ENCODE peak calls at places on chromosomes 5 and 9, in six cellular contexts. One of them, this sample, is unnamed. For H3K4me1 and H3K36me3, the result is how much of the 10 kb centered on the place peaks cover.

GRCh38 chr5:37841223-37841622 is 1.4 kb upstream of the GDNF start:
- DNase-seq in ascending aorta: no peak
- DNase-seq in upper lobe of left lung: no peak
- DNase-seq in heart left ventricle: no peak
- DNase-seq in tibial artery: no peak
- DNase-seq in CD4-positive, CD25-positive, alpha-beta regulatory T cell: no peak
- DNase-seq in this sample: peak

GRCh38 chr5:127666043-127666716 is 17.3 kb downstream of the CTXN3 start:
- DNase-seq in ascending aorta: no peak
- DNase-seq in upper lobe of left lung: no peak
- DNase-seq in heart left ventricle: no peak
- DNase-seq in tibial artery: no peak
- DNase-seq in CD4-positive, CD25-positive, alpha-beta regulatory T cell: no peak
- DNase-seq in this sample: no peak

GRCh38 chr9:522658-523057 is 308.0 kb downstream of the DOCK8 start:
- DNase-seq in ascending aorta: peak
- DNase-seq in upper lobe of left lung: no peak
- DNase-seq in heart left ventricle: peak
- DNase-seq in tibial artery: no peak
- DNase-seq in CD4-positive, CD25-positive, alpha-beta regulatory T cell: no peak
- DNase-seq in this sample: no peak

GRCh38 chr9:34382054-34382453 is 5.4 kb upstream of the MYORG start:
- DNase-seq in ascending aorta: no peak
- DNase-seq in upper lobe of left lung: no peak
- DNase-seq in heart left ventricle: no peak
- DNase-seq in tibial artery: no peak
- DNase-seq in CD4-positive, CD25-positive, alpha-beta regulatory T cell: no peak
- DNase-seq in this sample: no peak

GRCh38 chr9:129604766-129605163 is 16.1 kb downstream of the C9orf50 start:
- DNase-seq in ascending aorta: no peak
- DNase-seq in upper lobe of left lung: no peak
- DNase-seq in heart left ventricle: no peak
- DNase-seq in tibial artery: no peak
- DNase-seq in CD4-positive, CD25-positive, alpha-beta regulatory T cell: no peak
- DNase-seq in this sample: no peak

GRCh38 chr9:114953917-114954316 is 23.5 kb upstream of the TNFSF8 start:
- DNase-seq in ascending aorta: peak
- DNase-seq in upper lobe of left lung: no peak
- DNase-seq in heart left ventricle: peak
- DNase-seq in tibial artery: peak
- DNase-seq in CD4-positive, CD25-positive, alpha-beta regulatory T cell: no peak
- DNase-seq in this sample: no peak

GRCh38 chr5:121055586-121055985 is 591.5 kb downstream of the PRR16 start:
- DNase-seq in ascending aorta: no peak
- DNase-seq in upper lobe of left lung: no peak
- DNase-seq in heart left ventricle: no peak
- DNase-seq in tibial artery: no peak
- DNase-seq in CD4-positive, CD25-positive, alpha-beta regulatory T cell: no peak
- DNase-seq in this sample: no peak

GRCh38 chr9:93568169-93568568 is 8.2 kb upstream of the PHF2 start:
- DNase-seq in ascending aorta: no peak
- DNase-seq in upper lobe of left lung: no peak
- DNase-seq in heart left ventricle: no peak
- DNase-seq in tibial artery: no peak
- DNase-seq in CD4-positive, CD25-positive, alpha-beta regulatory T cell: no peak
- DNase-seq in this sample: no peak

GRCh38 chr9:110179734-110180133 is 28.2 kb downstream of the C9orf152 start:
- DNase-seq in ascending aorta: no peak
- DNase-seq in upper lobe of left lung: no peak
- DNase-seq in heart left ventricle: no peak
- DNase-seq in tibial artery: no peak
- DNase-seq in CD4-positive, CD25-positive, alpha-beta regulatory T cell: no peak
- DNase-seq in this sample: no peak

DNA sequence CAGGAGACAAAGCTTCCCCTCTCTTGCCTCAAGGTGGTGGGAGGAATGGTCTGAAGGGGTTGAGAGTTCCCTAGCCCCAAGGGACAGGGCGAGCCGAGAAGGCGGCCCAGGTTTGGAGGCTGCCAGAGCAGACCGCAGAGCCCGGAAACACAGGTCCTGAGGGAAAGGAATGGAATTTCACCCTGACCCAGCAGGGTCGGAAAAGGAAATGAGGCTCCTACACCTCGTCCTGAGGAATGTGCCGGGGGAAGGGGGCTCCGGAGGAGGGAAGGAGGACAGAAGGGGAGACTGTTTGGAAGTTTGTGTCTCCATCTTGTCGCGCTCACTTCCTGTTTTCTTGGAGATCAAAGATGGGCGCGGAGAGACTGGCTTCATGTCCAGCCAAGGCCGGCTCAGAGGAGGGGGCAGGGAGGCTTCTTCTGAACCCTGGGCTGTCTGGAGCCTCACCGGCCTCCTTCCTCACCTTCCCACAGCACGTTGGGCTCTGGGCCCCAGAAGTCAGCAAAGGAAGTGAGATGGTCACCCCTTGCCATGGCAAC is 9.6 kb downstream of the ENG start:
- DNase-seq in ascending aorta: no peak
- DNase-seq in upper lobe of left lung: no peak
- DNase-seq in heart left ventricle: peak
- DNase-seq in tibial artery: no peak
- DNase-seq in CD4-positive, CD25-positive, alpha-beta regulatory T cell: no peak
- DNase-seq in this sample: no peak
- H3K4me1 ChIP-seq in ascending aorta: half or more
- H3K4me1 ChIP-seq in upper lobe of left lung: half or more
- H3K4me1 ChIP-seq in heart left ventricle: under half
- H3K4me1 ChIP-seq in tibial artery: under half
- H3K4me1 ChIP-seq in CD4-positive, CD25-positive, alpha-beta regulatory T cell: under half
- H3K4me1 ChIP-seq in this sample: under half

DNA sequence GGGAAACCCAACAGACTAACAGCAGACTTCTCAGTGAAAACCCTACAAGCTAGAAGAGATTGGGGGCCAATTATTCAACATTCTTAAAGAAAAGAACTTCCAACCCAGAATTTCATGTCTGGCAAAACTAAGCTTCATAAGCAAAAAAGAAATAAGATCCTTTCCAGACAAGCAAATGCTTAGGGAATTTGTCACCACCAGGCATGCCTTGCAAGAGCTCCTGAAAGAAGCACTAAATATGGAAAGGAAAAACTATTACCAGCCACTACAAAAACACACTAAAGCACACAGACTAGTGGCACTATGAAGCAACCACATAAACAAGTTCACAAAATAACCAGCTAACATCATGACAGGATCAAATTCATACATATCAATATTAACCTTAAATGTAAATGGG is 131.1 kb downstream of the OR2K2 start:
- DNase-seq in ascending aorta: no peak
- DNase-seq in upper lobe of left lung: no peak
- DNase-seq in heart left ventricle: no peak
- DNase-seq in tibial artery: no peak
- DNase-seq in CD4-positive, CD25-positive, alpha-beta regulatory T cell: no peak
- DNase-seq in this sample: no peak
- H3K36me3 ChIP-seq in ascending aorta: under half
- H3K36me3 ChIP-seq in upper lobe of left lung: under half
- H3K36me3 ChIP-seq in heart left ventricle: under half
- H3K36me3 ChIP-seq in tibial artery: under half
- H3K36me3 ChIP-seq in CD4-positive, CD25-positive, alpha-beta regulatory T cell: under half
- H3K36me3 ChIP-seq in this sample: under half

GRCh38 chr9:94802795-94803194 is 76.3 kb downstream of the AOPEP start:
- DNase-seq in ascending aorta: no peak
- DNase-seq in upper lobe of left lung: no peak
- DNase-seq in heart left ventricle: no peak
- DNase-seq in tibial artery: no peak
- DNase-seq in CD4-positive, CD25-positive, alpha-beta regulatory T cell: no peak
- DNase-seq in this sample: peak
- H3K4me1 ChIP-seq in ascending aorta: half or more
- H3K4me1 ChIP-seq in upper lobe of left lung: under half
- H3K4me1 ChIP-seq in heart left ventricle: under half
- H3K4me1 ChIP-seq in tibial artery: under half
- H3K4me1 ChIP-seq in CD4-positive, CD25-positive, alpha-beta regulatory T cell: under half
- H3K4me1 ChIP-seq in this sample: half or more

GRCh38 chr9:127529671-127530070 is 78.4 kb downstream of the LRSAM1 start:
- DNase-seq in ascending aorta: no peak
- DNase-seq in upper lobe of left lung: no peak
- DNase-seq in heart left ventricle: no peak
- DNase-seq in tibial artery: no peak
- DNase-seq in CD4-positive, CD25-positive, alpha-beta regulatory T cell: no peak
- DNase-seq in this sample: no peak

GRCh38 chr9:127527560-127528268 is 76.4 kb downstream of the LRSAM1 start:
- DNase-seq in ascending aorta: no peak
- DNase-seq in upper lobe of left lung: no peak
- DNase-seq in heart left ventricle: no peak
- DNase-seq in tibial artery: no peak
- DNase-seq in CD4-positive, CD25-positive, alpha-beta regulatory T cell: no peak
- DNase-seq in this sample: no peak

GRCh38 chr9:127530206-127530941 is 79.1 kb downstream of the LRSAM1 start:
- DNase-seq in ascending aorta: no peak
- DNase-seq in upper lobe of left lung: peak
- DNase-seq in heart left ventricle: no peak
- DNase-seq in tibial artery: no peak
- DNase-seq in CD4-positive, CD25-positive, alpha-beta regulatory T cell: no peak
- DNase-seq in this sample: no peak

GRCh38 chr9:127526655-127527559 is 75.6 kb downstream of the LRSAM1 start:
- DNase-seq in ascending aorta: no peak
- DNase-seq in upper lobe of left lung: peak
- DNase-seq in heart left ventricle: no peak
- DNase-seq in tibial artery: no peak
- DNase-seq in CD4-positive, CD25-positive, alpha-beta regulatory T cell: no peak
- DNase-seq in this sample: no peak

GRCh38 chr9:127528407-127529251 is 77.3 kb downstream of the LRSAM1 start:
- DNase-seq in ascending aorta: no peak
- DNase-seq in upper lobe of left lung: no peak
- DNase-seq in heart left ventricle: no peak
- DNase-seq in tibial artery: no peak
- DNase-seq in CD4-positive, CD25-positive, alpha-beta regulatory T cell: no peak
- DNase-seq in this sample: no peak
- H3K36me3 ChIP-seq in ascending aorta: under half
- H3K36me3 ChIP-seq in upper lobe of left lung: under half
- H3K36me3 ChIP-seq in heart left ventricle: half or more
- H3K36me3 ChIP-seq in tibial artery: under half
- H3K36me3 ChIP-seq in CD4-positive, CD25-positive, alpha-beta regulatory T cell: under half
- H3K36me3 ChIP-seq in this sample: half or more

DNA sequence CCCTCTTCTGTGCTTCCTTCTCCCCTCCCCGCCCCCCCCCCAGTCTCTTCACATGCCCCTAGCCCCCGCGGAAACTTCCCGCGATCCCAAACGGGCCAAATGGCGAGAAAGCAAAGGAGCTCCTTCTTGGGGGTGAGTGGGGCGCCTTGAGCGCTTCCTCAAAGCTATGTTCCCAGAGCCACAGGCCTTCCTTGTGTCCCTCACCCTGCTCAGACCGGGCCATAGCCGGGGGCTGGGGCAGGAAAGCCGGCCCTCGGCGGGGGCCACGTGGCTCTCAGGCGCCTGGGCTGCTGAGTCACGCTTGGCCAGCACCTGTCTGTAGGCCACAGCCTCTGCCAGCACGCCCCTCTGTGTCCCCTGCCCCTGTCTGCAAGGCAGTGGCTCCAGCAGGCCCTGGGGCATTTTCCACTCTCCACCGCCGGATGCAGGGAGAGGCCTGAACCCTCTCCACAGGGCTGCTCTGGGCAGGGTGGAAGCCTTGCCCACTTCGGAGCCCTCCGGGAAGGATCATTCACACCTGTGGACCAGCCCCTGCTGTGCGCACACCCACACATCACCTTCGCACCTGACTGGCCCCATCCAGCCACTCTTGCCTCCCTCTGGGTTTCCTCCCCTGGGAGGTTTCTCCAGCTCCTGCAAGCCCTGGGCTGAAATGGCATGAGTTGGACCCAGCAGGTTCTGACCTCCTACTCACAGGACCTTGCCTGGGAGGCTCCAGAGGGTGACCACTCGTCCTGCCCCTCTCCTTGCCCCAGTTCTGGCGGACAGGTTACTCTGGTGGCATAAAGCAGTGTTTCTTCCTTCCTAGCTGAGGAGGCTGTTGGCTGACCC is 1.2 kb upstream of the SQSTM1 start:
- DNase-seq in ascending aorta: peak
- DNase-seq in upper lobe of left lung: peak
- DNase-seq in heart left ventricle: peak
- DNase-seq in tibial artery: peak
- DNase-seq in CD4-positive, CD25-positive, alpha-beta regulatory T cell: peak
- DNase-seq in this sample: peak
- H3K4me1 ChIP-seq in ascending aorta: under half
- H3K4me1 ChIP-seq in upper lobe of left lung: half or more
- H3K4me1 ChIP-seq in heart left ventricle: under half
- H3K4me1 ChIP-seq in tibial artery: half or more
- H3K4me1 ChIP-seq in CD4-positive, CD25-positive, alpha-beta regulatory T cell: half or more
- H3K4me1 ChIP-seq in this sample: under half

GRCh38 chr9:2777454-2777853 is 60.1 kb downstream of the KCNV2 start:
- DNase-seq in ascending aorta: no peak
- DNase-seq in upper lobe of left lung: no peak
- DNase-seq in heart left ventricle: no peak
- DNase-seq in tibial artery: no peak
- DNase-seq in CD4-positive, CD25-positive, alpha-beta regulatory T cell: no peak
- DNase-seq in this sample: no peak
- H3K36me3 ChIP-seq in ascending aorta: under half
- H3K36me3 ChIP-seq in upper lobe of left lung: under half
- H3K36me3 ChIP-seq in heart left ventricle: half or more
- H3K36me3 ChIP-seq in tibial artery: half or more
- H3K36me3 ChIP-seq in CD4-positive, CD25-positive, alpha-beta regulatory T cell: half or more
- H3K36me3 ChIP-seq in this sample: under half

GRCh38 chr5:159185773-159186172 is 23.6 kb downstream of the RNF145 start:
- DNase-seq in ascending aorta: no peak
- DNase-seq in upper lobe of left lung: no peak
- DNase-seq in heart left ventricle: no peak
- DNase-seq in tibial artery: no peak
- DNase-seq in CD4-positive, CD25-positive, alpha-beta regulatory T cell: no peak
- DNase-seq in this sample: no peak

GRCh38 chr5:159183247-159183646 is 26.1 kb downstream of the RNF145 start:
- DNase-seq in ascending aorta: no peak
- DNase-seq in upper lobe of left lung: no peak
- DNase-seq in heart left ventricle: no peak
- DNase-seq in tibial artery: no peak
- DNase-seq in CD4-positive, CD25-positive, alpha-beta regulatory T cell: no peak
- DNase-seq in this sample: no peak

GRCh38 chr5:159184236-159184635 is 25.1 kb downstream of the RNF145 start:
- DNase-seq in ascending aorta: no peak
- DNase-seq in upper lobe of left lung: no peak
- DNase-seq in heart left ventricle: no peak
- DNase-seq in tibial artery: no peak
- DNase-seq in CD4-positive, CD25-positive, alpha-beta regulatory T cell: no peak
- DNase-seq in this sample: peak

GRCh38 chr5:159186319-159186718 is 23.0 kb downstream of the RNF145 start:
- DNase-seq in ascending aorta: no peak
- DNase-seq in upper lobe of left lung: no peak
- DNase-seq in heart left ventricle: no peak
- DNase-seq in tibial artery: no peak
- DNase-seq in CD4-positive, CD25-positive, alpha-beta regulatory T cell: no peak
- DNase-seq in this sample: no peak

DNA sequence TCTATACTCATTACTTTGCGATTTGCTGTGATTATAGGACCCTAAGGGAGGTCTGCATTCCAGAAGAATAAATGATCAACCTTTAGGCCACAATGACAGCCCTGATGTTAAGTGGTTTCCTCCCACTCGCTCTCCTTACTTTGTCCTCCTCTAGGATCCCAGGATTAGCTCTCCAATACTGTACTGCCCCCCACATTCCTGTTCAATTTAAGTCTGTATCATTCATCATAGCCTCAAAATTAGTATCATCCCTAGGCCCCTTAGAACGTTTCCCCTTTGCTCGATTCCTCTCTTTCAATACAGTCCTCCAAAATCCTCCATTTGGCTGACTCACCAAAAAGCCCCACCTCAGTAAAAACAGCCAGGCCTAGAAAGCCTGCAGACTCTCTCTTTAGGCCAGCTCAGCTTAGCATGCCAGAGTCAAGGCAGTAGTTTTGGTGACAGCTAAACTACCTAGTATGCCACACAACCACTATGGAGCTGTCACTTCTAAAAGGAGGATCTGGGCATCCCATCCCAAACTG is 24.4 kb downstream of the RNF145 start:
- DNase-seq in ascending aorta: no peak
- DNase-seq in upper lobe of left lung: no peak
- DNase-seq in heart left ventricle: no peak
- DNase-seq in tibial artery: no peak
- DNase-seq in CD4-positive, CD25-positive, alpha-beta regulatory T cell: no peak
- DNase-seq in this sample: peak
- H3K4me1 ChIP-seq in ascending aorta: under half
- H3K4me1 ChIP-seq in upper lobe of left lung: half or more
- H3K4me1 ChIP-seq in heart left ventricle: under half
- H3K4me1 ChIP-seq in tibial artery: under half
- H3K4me1 ChIP-seq in CD4-positive, CD25-positive, alpha-beta regulatory T cell: under half
- H3K4me1 ChIP-seq in this sample: half or more

This sample was measured in SJSA1.